ENCODE peak calls at places on chromosomes 1 and 21, in nine cellular contexts. T is astrocyte; V is IMR-90; D is A549; L is neural progenitor cell; N is body of pancreas; X is tibial nerve; E is CD4-positive, alpha-beta T cell; F is cardiac muscle cell. U is an unnamed sample.

GRCh38 chr1:2036287-2036686 is 13.9 kb upstream of the PRKCZ start:
- DNase-seq in T (no peak), V (no peak), D (no peak), L (no peak), N (no peak), X (no peak), E (no peak), F (no peak), U (no peak)

GRCh38 chr1:58786184-58786926 is 2.5 kb upstream of the JUN start:
- DNase-seq in T (peak; percentile 51), V (peak; percentile 54), D (no peak), L (no peak), N (no peak), X (no peak), E (no peak), F (peak; percentile 81), U (no peak)

GRCh38 chr1:206102292-206102936 is 14.8 kb downstream of the AVPR1B start:
- DNase-seq in T (no peak), V (no peak), D (no peak), L (no peak), N (no peak), X (no peak), E (no peak), F (no peak), U (no peak)

GRCh38 chr1:201480231-201481003 is 11.4 kb upstream of the PHLDA3 start:
- DNase-seq in T (no peak), V (no peak), D (peak; percentile 94), L (peak; percentile 82), N (peak; percentile 92), X (peak; percentile 71), E (peak; percentile 3), F (peak; percentile 85), U (no peak)

GRCh38 chr21:42469272-42469671 is 26.8 kb downstream of the RSPH1 start:
- DNase-seq in T (no peak), V (no peak), D (no peak), L (no peak), N (no peak), X (no peak), E (no peak), F (no peak), U (no peak)

GRCh38 chr1:235910357-235911299 is 43.9 kb upstream of the LYST start:
- DNase-seq in T (peak; percentile 98), V (peak; percentile 97), D (peak; percentile 94), L (peak; percentile 80), N (no peak), X (no peak), E (no peak), F (peak; percentile 80), U (peak; percentile 55)

GRCh38 chr1:51564124-51564523 is 45.1 kb upstream of the EPS15 start:
- DNase-seq in T (no peak), V (peak; percentile 74), D (peak; percentile 21), L (no peak), N (no peak), X (no peak), E (no peak), F (peak; percentile 64), U (no peak)

GRCh38 chr1:161019767-161020572 is 982 bp downstream of the F11R start:
- DNase-seq in T (no peak), V (no peak), D (no peak), L (peak; percentile 74), N (no peak), X (no peak), E (no peak), F (peak; percentile 61), U (no peak)

GRCh38 chr1:93625582-93626327 is 55.9 kb downstream of the BCAR3 start:
- DNase-seq in T (peak; percentile 97), V (peak; percentile 93), D (no peak), L (no peak), N (no peak), X (no peak), E (no peak), F (peak; percentile 90), U (no peak)

DNA sequence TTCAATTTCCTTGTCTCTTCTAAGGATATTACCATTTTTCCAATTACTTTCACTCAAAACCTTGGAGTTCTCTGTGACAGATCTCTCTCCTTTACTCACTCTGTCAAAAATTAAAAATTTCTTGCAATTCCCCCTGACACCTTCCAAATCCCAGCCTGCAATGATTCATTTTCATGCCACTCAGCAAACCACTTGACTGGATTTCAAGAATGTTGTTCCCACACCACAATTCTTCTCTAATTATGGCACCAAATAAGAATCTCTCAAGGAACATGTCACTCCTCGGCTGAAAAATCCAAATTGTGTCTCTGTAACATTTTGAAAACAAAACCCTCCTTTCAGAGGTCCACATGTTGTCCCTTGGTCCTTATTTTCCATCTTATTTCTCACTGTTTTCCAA is 438.9 kb upstream of the ZP4 start:
- DNase-seq in T (peak; percentile 65), V (no peak), D (no peak), L (no peak), N (no peak), X (no peak), E (no peak), F (no peak), U (no peak)
- H3K27ac ChIP-seq in T (peak overlapping the region; percentile 10), V (no peak overlapping the region), D (no peak overlapping the region), L (no peak overlapping the region), N (no peak overlapping the region), X (no peak overlapping the region), E (no peak overlapping the region), F (no peak overlapping the region), U (no peak overlapping the region)

GRCh38 chr21:33658919-33659318 is 16.6 kb downstream of the ITSN1 start:
- DNase-seq in T (no peak), V (no peak), D (no peak), L (no peak), N (no peak), X (no peak), E (no peak), F (no peak), U (no peak)
- H3K27ac ChIP-seq in T (no peak overlapping the region), V (no peak overlapping the region), D (no peak overlapping the region), L (no peak overlapping the region), N (no peak overlapping the region), X (no peak overlapping the region), E (no peak overlapping the region), F (no peak overlapping the region), U (no peak overlapping the region)

GRCh38 chr1:110234691-110235090 is 24.6 kb downstream of the KCNC4 start:
- DNase-seq in T (no peak), V (peak; percentile 33), D (no peak), L (no peak), N (no peak), X (no peak), E (no peak), F (no peak), U (no peak)
- H3K27ac ChIP-seq in T (peak overlapping the region; percentile 55), V (no peak overlapping the region), D (no peak overlapping the region), L (no peak overlapping the region), N (peak overlapping the region; percentile 64), X (no peak overlapping the region), E (no peak overlapping the region), F (no peak overlapping the region), U (no peak overlapping the region)

DNA sequence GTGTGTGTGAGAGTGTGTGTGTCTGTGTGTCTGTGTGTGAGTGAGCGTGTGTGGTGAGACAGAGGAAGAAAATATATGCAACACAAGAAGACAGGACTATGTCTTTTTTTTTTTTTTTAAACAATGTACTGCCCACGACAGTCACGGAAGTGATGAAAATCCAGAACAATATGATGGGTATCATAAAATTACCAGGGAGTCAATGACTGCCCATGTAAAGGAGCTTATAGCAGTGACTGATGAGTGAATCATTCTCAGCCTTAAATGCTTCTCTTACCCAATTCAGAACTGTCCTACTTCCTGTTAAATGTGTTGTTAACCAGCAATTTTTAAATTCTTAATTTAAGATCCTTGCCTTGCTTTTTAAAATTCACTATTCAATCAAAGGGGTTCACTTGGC is 46.6 kb downstream of the RGS7 start:
- DNase-seq in T (no peak), V (peak; percentile 8), D (no peak), L (no peak), N (no peak), X (no peak), E (no peak), F (no peak), U (no peak)
- H3K27ac ChIP-seq in T (no peak overlapping the region), V (no peak overlapping the region), D (no peak overlapping the region), L (no peak overlapping the region), N (no peak overlapping the region), X (no peak overlapping the region), E (no peak overlapping the region), F (no peak overlapping the region), U (no peak overlapping the region)